ENCODE peak calls at places on chromosomes 16 and 17, in ten cellular contexts. U, A, H, M, F, Y, J, O, N and I are unnamed samples.

GRCh38 chr16:84175351-84176081 is 11.3 kb downstream of the TAF1C start:
- DNase-seq in U (peak; percentile 37), A (peak; percentile 69), H (no peak), M (peak; percentile 43), F (no peak), Y (peak; percentile 91), J (peak; percentile 64), O (peak; percentile 74), N (peak; percentile 30), I (no peak)

GRCh38 chr17:71527311-71527710 is 593.5 kb upstream of the SOX9 start:
- DNase-seq in U (no peak), A (no peak), H (no peak), M (peak; percentile 61), F (no peak), Y (no peak), J (no peak), O (no peak), N (no peak), I (no peak)

GRCh38 chr17:59154721-59155438 is at the start of gene SKA2:
- DNase-seq in U (peak; percentile 90), A (peak; percentile 97), H (peak; percentile 99), M (no peak), F (no peak), Y (peak; percentile 85), J (peak; percentile 95), O (peak; percentile 84), N (peak; percentile 96), I (peak; percentile 100)

GRCh38 chr16:87391324-87391949 is 699 bp upstream of the MAP1LC3B start:
- DNase-seq in U (no peak), A (peak; percentile 21), H (peak; percentile 94), M (peak; percentile 19), F (no peak), Y (no peak), J (peak; percentile 52), O (peak; percentile 65), N (peak; percentile 59), I (no peak)

GRCh38 chr17:21250719-21251305 is 2.4 kb downstream of the NATD1 start:
- DNase-seq in U (no peak), A (no peak), H (no peak), M (no peak), F (no peak), Y (no peak), J (no peak), O (no peak), N (no peak), I (no peak)

GRCh38 chr17:9905902-9906301 is 831 bp upstream of the RCVRN start:
- DNase-seq in U (no peak), A (no peak), H (no peak), M (no peak), F (no peak), Y (peak; percentile 64), J (peak; percentile 54), O (no peak), N (no peak), I (peak; percentile 84)

GRCh38 chr17:72683506-72684404 is 408.7 kb downstream of the SLC39A11 start:
- DNase-seq in U (no peak), A (no peak), H (no peak), M (peak; percentile 95), F (peak; percentile 96), Y (no peak), J (peak; percentile 12), O (peak; percentile 59), N (no peak), I (no peak)

GRCh38 chr17:69082696-69083095 is 22.0 kb upstream of the ABCA9 start:
- DNase-seq in U (no peak), A (no peak), H (no peak), M (no peak), F (no peak), Y (no peak), J (no peak), O (no peak), N (no peak), I (no peak)

GRCh38 chr17:13297198-13297597 is 279.4 kb upstream of the ELAC2 start:
- DNase-seq in U (no peak), A (no peak), H (no peak), M (no peak), F (no peak), Y (no peak), J (no peak), O (peak; percentile 65), N (no peak), I (no peak)

GRCh38 chr17:50593321-50593720 is 32.8 kb downstream of the CACNA1G start:
- DNase-seq in U (no peak), A (no peak), H (no peak), M (no peak), F (no peak), Y (peak; percentile 97), J (no peak), O (no peak), N (no peak), I (peak; percentile 99)

GRCh38 chr17:15108992-15109391 is 156.1 kb downstream of the PMP22 start:
- DNase-seq in U (no peak), A (no peak), H (no peak), M (no peak), F (no peak), Y (no peak), J (no peak), O (no peak), N (no peak), I (no peak)

GRCh38 chr17:38868095-38868967 is 1.5 kb upstream of the LASP1 start:
- DNase-seq in U (no peak), A (no peak), H (peak; percentile 94), M (peak; percentile 45), F (no peak), Y (no peak), J (peak; percentile 64), O (peak; percentile 63), N (peak; percentile 79), I (no peak)

GRCh38 chr16:51146256-51146924 is 4.7 kb downstream of the SALL1 start:
- DNase-seq in U (no peak), A (no peak), H (no peak), M (peak; percentile 71), F (no peak), Y (peak; percentile 24), J (no peak), O (no peak), N (no peak), I (no peak)

GRCh38 chr17:47708864-47709541 is 15.0 kb downstream of the TBKBP1 start:
- DNase-seq in U (no peak), A (no peak), H (no peak), M (peak; percentile 63), F (no peak), Y (no peak), J (no peak), O (no peak), N (no peak), I (no peak)

GRCh38 chr17:15231851-15232516 is 33.1 kb downstream of the PMP22 start:
- DNase-seq in U (no peak), A (no peak), H (no peak), M (no peak), F (no peak), Y (no peak), J (no peak), O (no peak), N (no peak), I (no peak)

DNA sequence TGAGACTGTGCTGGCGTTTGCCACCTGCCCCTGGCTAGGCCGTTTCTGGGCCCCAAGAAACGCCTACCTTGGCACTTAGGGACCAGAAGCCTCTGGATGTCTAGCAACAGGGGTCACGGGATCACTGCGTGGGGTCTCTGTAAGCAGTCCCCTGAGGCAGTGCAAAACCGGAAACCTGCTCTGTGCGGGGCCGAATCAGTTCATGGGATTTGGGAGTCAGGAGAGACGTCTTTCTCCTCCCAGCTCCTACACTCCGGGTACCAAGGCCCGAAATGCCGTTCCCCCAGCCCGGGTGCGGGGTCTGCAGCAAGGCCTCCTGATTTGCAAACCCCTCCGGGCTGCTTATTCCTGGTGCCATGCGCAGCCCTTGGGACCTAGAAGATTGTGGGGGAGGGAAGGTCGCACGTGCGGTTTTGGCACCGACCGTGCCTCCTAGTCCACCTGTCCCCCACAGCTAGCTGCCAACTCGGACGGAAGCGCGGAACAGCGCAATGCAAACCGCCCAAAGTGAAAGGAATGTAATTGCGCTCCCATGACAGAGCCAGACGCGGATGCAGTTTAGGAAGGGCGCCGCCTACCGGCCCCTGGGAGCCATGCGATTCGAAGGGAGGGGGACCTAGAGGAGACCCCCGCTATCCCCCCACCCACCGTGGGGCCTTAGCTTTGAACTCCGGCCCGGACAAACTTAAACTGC is 6.5 kb downstream of the IRX5 start:
- DNase-seq in U (no peak), A (no peak), H (peak; percentile 94), M (peak; percentile 66), F (no peak), Y (no peak), J (no peak), O (no peak), N (no peak), I (peak; percentile 64)
- H3K4me3 ChIP-seq in U (no peak overlapping the region), A (peak overlapping the region; percentile 15), H (peak overlapping the region; percentile 7), M (no peak overlapping the region), F (peak overlapping the region; percentile 54), Y (no peak overlapping the region), J (no peak overlapping the region), O (no peak overlapping the region), N (no peak overlapping the region), I (peak overlapping the region; percentile 58)

GRCh38 chr16:4038448-4038847 is 77.8 kb downstream of the ADCY9 start:
- DNase-seq in U (no peak), A (no peak), H (peak; percentile 29), M (no peak), F (no peak), Y (no peak), J (no peak), O (no peak), N (no peak), I (no peak)
- H3K4me3 ChIP-seq in U (no peak overlapping the region), A (no peak overlapping the region), H (no peak overlapping the region), M (no peak overlapping the region), F (no peak overlapping the region), Y (no peak overlapping the region), J (no peak overlapping the region), O (no peak overlapping the region), N (no peak overlapping the region), I (no peak overlapping the region)

DNA sequence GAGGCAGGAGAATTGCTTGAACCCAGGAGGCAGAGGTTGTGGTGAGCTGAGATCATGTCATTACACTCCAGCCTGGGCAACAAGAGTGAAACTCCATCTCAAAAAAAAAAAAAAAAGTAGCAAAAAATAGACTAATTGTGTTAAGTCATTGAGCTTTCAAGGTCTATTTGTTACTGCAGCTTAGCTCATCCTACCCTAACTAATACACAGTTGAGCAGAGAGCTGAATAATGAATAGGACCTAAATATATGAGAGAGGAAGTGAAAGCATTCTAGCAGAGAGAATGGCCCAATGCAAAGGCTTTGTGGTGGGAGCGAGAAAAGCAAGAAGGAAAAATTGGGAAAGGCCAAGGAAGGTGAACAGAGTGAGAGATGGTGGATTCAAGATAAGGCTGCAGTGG is 128.3 kb downstream of the AXIN2 start:
- DNase-seq in U (no peak), A (no peak), H (no peak), M (no peak), F (no peak), Y (no peak), J (no peak), O (no peak), N (no peak), I (no peak)
- H3K4me3 ChIP-seq in U (no peak overlapping the region), A (no peak overlapping the region), H (no peak overlapping the region), M (no peak overlapping the region), F (no peak overlapping the region), Y (no peak overlapping the region), J (no peak overlapping the region), O (no peak overlapping the region), N (no peak overlapping the region), I (no peak overlapping the region)

DNA sequence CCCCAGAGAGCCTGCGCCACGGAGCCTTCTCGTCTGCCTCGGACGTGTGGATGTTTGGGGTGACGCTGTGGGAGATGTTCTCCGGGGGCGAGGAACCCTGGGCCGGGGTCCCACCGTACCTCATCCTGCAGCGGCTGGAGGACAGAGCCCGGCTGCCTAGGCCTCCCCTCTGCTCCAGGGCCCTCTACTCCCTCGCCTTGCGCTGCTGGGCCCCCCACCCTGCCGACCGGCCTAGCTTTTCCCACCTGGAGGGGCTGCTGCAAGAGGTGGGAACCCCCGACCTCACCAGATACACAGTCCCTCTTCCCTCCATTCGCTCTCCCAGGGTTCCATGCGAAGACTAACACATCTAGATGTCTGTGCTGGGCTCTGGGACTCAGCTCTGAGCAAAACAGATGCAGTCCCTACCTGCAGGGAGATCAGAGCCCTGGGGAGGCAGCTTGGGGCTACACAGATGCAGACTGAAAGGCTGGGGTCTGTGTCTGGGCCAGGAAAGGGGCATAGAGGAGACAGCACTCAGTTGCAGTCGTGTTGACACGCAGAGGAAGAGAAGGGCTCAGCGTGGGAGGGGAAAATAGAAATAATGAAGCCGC is 3.7 kb downstream of the TNK1 start:
- DNase-seq in U (no peak), A (no peak), H (no peak), M (no peak), F (no peak), Y (no peak), J (no peak), O (no peak), N (no peak), I (no peak)
- H3K4me3 ChIP-seq in U (peak overlapping the region; percentile 83), A (peak overlapping the region; percentile 75), H (no peak overlapping the region), M (no peak overlapping the region), F (peak overlapping the region; percentile 52), Y (peak overlapping the region; percentile 42), J (peak overlapping the region; percentile 60), O (peak overlapping the region; percentile 31), N (peak overlapping the region; percentile 32), I (no peak overlapping the region)